ENCODE peak calls at places on chromosome 1, in six cellular contexts. One of them, this sample, is unnamed.

GRCh38 chr1:47951545-47952235 is 45.5 kb downstream of the TRABD2B start:
- DNase-seq in CD8-positive, alpha-beta T cell: no peak
- DNase-seq in uterus: no peak
- DNase-seq in breast epithelium: no peak
- DNase-seq in body of pancreas: no peak
- DNase-seq in HCT116: no peak
- DNase-seq in this sample: no peak

GRCh38 chr1:192904438-192904895 is 95.6 kb downstream of the RGS2 start:
- DNase-seq in CD8-positive, alpha-beta T cell: no peak
- DNase-seq in uterus: no peak
- DNase-seq in breast epithelium: no peak
- DNase-seq in body of pancreas: peak; percentile 87
- DNase-seq in HCT116: no peak
- DNase-seq in this sample: no peak

GRCh38 chr1:60274422-60275419 is 201.2 kb upstream of the C1orf87 start:
- DNase-seq in CD8-positive, alpha-beta T cell: no peak
- DNase-seq in uterus: no peak
- DNase-seq in breast epithelium: no peak
- DNase-seq in body of pancreas: peak; percentile 11
- DNase-seq in HCT116: no peak
- DNase-seq in this sample: no peak

GRCh38 chr1:178055779-178056471 is 38.0 kb upstream of the RASAL2 start:
- DNase-seq in CD8-positive, alpha-beta T cell: no peak
- DNase-seq in uterus: no peak
- DNase-seq in breast epithelium: no peak
- DNase-seq in body of pancreas: no peak
- DNase-seq in HCT116: peak; percentile 37
- DNase-seq in this sample: no peak

GRCh38 chr1:55311057-55311631 is 96.0 kb upstream of the USP24 start:
- DNase-seq in CD8-positive, alpha-beta T cell: no peak
- DNase-seq in uterus: no peak
- DNase-seq in breast epithelium: no peak
- DNase-seq in body of pancreas: no peak
- DNase-seq in HCT116: no peak
- DNase-seq in this sample: no peak

GRCh38 chr1:17089496-17089895 is 29.8 kb downstream of the PADI2 start:
- DNase-seq in CD8-positive, alpha-beta T cell: no peak
- DNase-seq in uterus: no peak
- DNase-seq in breast epithelium: no peak
- DNase-seq in body of pancreas: no peak
- DNase-seq in HCT116: no peak
- DNase-seq in this sample: no peak

GRCh38 chr1:39540504-39541031 is 36.0 kb downstream of the PABPC4 start:
- DNase-seq in CD8-positive, alpha-beta T cell: no peak
- DNase-seq in uterus: peak; percentile 82
- DNase-seq in breast epithelium: no peak
- DNase-seq in body of pancreas: peak; percentile 83
- DNase-seq in HCT116: no peak
- DNase-seq in this sample: peak; percentile 79

GRCh38 chr1:24236170-24237045 is 49.3 kb upstream of the IFNLR1 start:
- DNase-seq in CD8-positive, alpha-beta T cell: no peak
- DNase-seq in uterus: peak; percentile 72
- DNase-seq in breast epithelium: no peak
- DNase-seq in body of pancreas: peak; percentile 9
- DNase-seq in HCT116: peak; percentile 15
- DNase-seq in this sample: no peak

GRCh38 chr1:227447531-227447990 is 115.8 kb upstream of the ZNF678 start:
- DNase-seq in CD8-positive, alpha-beta T cell: no peak
- DNase-seq in uterus: no peak
- DNase-seq in breast epithelium: no peak
- DNase-seq in body of pancreas: peak; percentile 43
- DNase-seq in HCT116: no peak
- DNase-seq in this sample: peak; percentile 66

GRCh38 chr1:119409731-119410130 is 5.2 kb upstream of the HSD3B2 start:
- DNase-seq in CD8-positive, alpha-beta T cell: no peak
- DNase-seq in uterus: no peak
- DNase-seq in breast epithelium: no peak
- DNase-seq in body of pancreas: no peak
- DNase-seq in HCT116: no peak
- DNase-seq in this sample: no peak

GRCh38 chr1:217389895-217390294 is 241.0 kb downstream of the GPATCH2 start:
- DNase-seq in CD8-positive, alpha-beta T cell: no peak
- DNase-seq in uterus: no peak
- DNase-seq in breast epithelium: no peak
- DNase-seq in body of pancreas: no peak
- DNase-seq in HCT116: no peak
- DNase-seq in this sample: no peak

GRCh38 chr1:116853680-116854191 is 56.0 kb upstream of the PTGFRN start:
- DNase-seq in CD8-positive, alpha-beta T cell: no peak
- DNase-seq in uterus: peak; percentile 34
- DNase-seq in breast epithelium: no peak
- DNase-seq in body of pancreas: peak; percentile 78
- DNase-seq in HCT116: peak; percentile 42
- DNase-seq in this sample: no peak

GRCh38 chr1:236156512-236157208 is 14.3 kb downstream of the GPR137B start:
- DNase-seq in CD8-positive, alpha-beta T cell: peak; percentile 11
- DNase-seq in uterus: no peak
- DNase-seq in breast epithelium: no peak
- DNase-seq in body of pancreas: peak; percentile 68
- DNase-seq in HCT116: no peak
- DNase-seq in this sample: no peak

GRCh38 chr1:38305666-38306065 is 259.1 kb upstream of the POU3F1 start:
- DNase-seq in CD8-positive, alpha-beta T cell: no peak
- DNase-seq in uterus: no peak
- DNase-seq in breast epithelium: no peak
- DNase-seq in body of pancreas: no peak
- DNase-seq in HCT116: no peak
- DNase-seq in this sample: no peak

GRCh38 chr1:103582493-103582892 is 11.1 kb downstream of the AMY2B start:
- DNase-seq in CD8-positive, alpha-beta T cell: no peak
- DNase-seq in uterus: no peak
- DNase-seq in breast epithelium: no peak
- DNase-seq in body of pancreas: no peak
- DNase-seq in HCT116: no peak
- DNase-seq in this sample: no peak

GRCh38 chr1:205286335-205286950 is 35.1 kb downstream of the NUAK2 start:
- DNase-seq in CD8-positive, alpha-beta T cell: peak; percentile 62
- DNase-seq in uterus: no peak
- DNase-seq in breast epithelium: no peak
- DNase-seq in body of pancreas: no peak
- DNase-seq in HCT116: no peak
- DNase-seq in this sample: no peak

GRCh38 chr1:12665511-12665910 is 21.6 kb downstream of the AADACL4 start:
- DNase-seq in CD8-positive, alpha-beta T cell: no peak
- DNase-seq in uterus: no peak
- DNase-seq in breast epithelium: no peak
- DNase-seq in body of pancreas: no peak
- DNase-seq in HCT116: no peak
- DNase-seq in this sample: no peak

DNA sequence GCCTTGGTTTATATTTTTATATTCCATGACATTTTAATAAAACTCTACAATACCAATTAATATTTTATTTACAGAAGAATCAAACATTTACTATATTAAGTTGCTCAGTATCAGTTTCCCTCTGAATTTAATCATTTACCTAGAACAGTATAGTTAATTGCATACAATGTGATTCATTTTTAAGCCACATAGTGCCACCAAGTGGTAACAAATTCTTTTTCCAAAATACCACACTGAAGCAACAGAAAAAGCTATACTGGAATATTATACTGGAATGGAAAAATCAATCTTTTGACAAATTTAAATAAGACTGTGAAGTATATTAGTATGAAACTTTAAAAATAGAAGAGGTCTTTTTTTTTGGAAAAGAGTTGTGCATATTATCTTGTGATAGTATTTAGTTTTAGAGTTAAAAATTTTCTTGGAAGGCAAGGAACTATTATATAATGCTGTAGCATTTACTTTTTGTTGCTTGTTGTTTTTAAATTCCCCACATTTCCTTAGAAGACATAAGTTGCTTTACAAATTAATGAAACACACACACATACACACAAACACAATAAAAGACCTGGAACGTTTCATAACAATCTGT is 57.3 kb downstream of the ZNF644 start:
- DNase-seq in CD8-positive, alpha-beta T cell: no peak
- DNase-seq in uterus: no peak
- DNase-seq in breast epithelium: no peak
- DNase-seq in body of pancreas: no peak
- DNase-seq in HCT116: peak; percentile 13
- DNase-seq in this sample: no peak
- TF ChIP-seq CTCF in CD8-positive, alpha-beta T cell: no peak
- TF ChIP-seq CTCF in uterus: no peak
- TF ChIP-seq CTCF in breast epithelium: no peak
- TF ChIP-seq CTCF in body of pancreas: peak; percentile 50
- TF ChIP-seq CTCF in HCT116: peak; percentile 42
- TF ChIP-seq CTCF in this sample: peak; percentile 51

GRCh38 chr1:218459450-218459849 is 114.3 kb downstream of the TGFB2 start:
- DNase-seq in CD8-positive, alpha-beta T cell: no peak
- DNase-seq in uterus: no peak
- DNase-seq in breast epithelium: peak; percentile 71
- DNase-seq in body of pancreas: no peak
- DNase-seq in HCT116: no peak
- DNase-seq in this sample: no peak
- H3K4me1 ChIP-seq in CD8-positive, alpha-beta T cell: no peaks in the 10 kb centered on the region
- H3K4me1 ChIP-seq in uterus: peaks cover 8% of the 10 kb centered on the region
- H3K4me1 ChIP-seq in breast epithelium: no peaks in the 10 kb centered on the region
- H3K4me1 ChIP-seq in body of pancreas: peaks cover 3% of the 10 kb centered on the region
- H3K4me1 ChIP-seq in HCT116: peaks cover 35% of the 10 kb centered on the region
- H3K4me1 ChIP-seq in this sample: peaks cover 47% of the 10 kb centered on the region

DNA sequence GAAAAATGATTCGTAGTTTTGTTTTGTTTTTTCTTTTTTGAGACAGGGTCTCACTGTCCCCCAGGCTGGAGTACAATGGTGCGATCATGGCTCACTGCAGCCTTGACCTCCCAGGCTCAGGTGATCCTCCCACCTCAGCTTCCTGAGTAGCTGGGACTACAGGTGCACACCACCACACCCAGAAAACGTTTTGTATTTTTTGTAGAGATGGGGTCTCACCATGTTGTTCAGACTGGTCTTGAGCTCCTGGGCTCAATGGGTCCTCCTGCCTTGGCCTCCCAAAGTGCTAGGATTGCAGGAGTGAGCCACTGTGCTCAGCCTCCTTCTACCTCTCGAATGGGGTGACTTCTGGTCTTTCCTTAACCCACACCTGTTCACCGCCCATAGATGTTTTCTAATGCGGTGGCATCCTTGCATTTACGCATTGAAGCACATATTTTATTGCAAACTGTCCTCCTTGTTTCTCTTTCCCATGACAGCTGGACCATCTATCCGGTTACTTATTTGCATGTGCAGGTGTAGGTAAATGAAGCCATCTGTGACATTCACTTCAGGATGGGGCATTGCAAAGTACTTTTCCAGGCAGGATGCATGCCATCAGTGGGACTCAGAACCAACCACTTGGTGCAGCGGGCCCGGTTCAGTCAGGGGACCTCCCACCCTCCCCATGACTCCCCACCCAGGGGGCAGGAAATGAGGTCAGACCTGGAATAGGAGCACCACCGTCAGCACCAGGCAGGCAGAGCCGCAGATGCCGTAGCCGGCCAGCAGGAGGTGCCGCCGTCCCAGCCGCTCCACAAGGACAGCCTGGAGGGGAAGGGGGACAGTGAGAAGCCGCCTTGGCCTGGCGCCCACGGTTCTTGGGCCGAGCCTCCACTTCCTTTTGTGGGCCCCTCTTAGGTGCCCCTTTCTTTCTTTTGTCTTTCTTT is 16.5 kb downstream of the SLC2A7 start:
- DNase-seq in CD8-positive, alpha-beta T cell: no peak
- DNase-seq in uterus: no peak
- DNase-seq in breast epithelium: no peak
- DNase-seq in body of pancreas: no peak
- DNase-seq in HCT116: no peak
- DNase-seq in this sample: no peak
- TF ChIP-seq CTCF in CD8-positive, alpha-beta T cell: no peak
- TF ChIP-seq CTCF in uterus: peak; percentile 31
- TF ChIP-seq CTCF in breast epithelium: no peak
- TF ChIP-seq CTCF in body of pancreas: peak; percentile 21
- TF ChIP-seq CTCF in HCT116: peak; percentile 32
- TF ChIP-seq CTCF in this sample: peak; percentile 36

DNA sequence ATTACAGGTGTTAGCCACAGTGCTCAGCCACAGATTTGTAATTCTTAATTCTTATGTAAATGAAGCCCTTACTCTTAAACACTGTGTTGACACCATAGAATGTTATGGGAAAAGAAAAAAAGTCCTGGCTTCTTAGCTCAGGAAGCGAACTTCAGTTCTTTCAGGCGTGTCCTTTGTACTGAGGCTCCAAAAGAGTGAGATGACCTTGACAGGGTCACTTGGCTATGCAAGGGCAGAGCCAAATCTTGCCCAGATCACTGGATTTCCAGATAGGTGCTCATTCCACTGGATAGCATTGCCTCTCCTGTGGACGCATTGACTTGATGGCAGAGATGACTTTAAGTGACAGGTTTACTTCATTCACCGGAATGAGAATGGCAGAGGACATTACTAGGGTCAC is 4.8 kb downstream of the NFYC start:
- DNase-seq in CD8-positive, alpha-beta T cell: no peak
- DNase-seq in uterus: no peak
- DNase-seq in breast epithelium: no peak
- DNase-seq in body of pancreas: no peak
- DNase-seq in HCT116: no peak
- DNase-seq in this sample: no peak
- H3K4me1 ChIP-seq in CD8-positive, alpha-beta T cell: peaks cover 30% of the 10 kb centered on the region
- H3K4me1 ChIP-seq in uterus: peaks cover 7% of the 10 kb centered on the region
- H3K4me1 ChIP-seq in breast epithelium: peaks cover 8% of the 10 kb centered on the region
- H3K4me1 ChIP-seq in body of pancreas: peaks cover 43% of the 10 kb centered on the region
- H3K4me1 ChIP-seq in HCT116: peaks cover 22% of the 10 kb centered on the region
- H3K4me1 ChIP-seq in this sample: peaks cover 37% of the 10 kb centered on the region

GRCh38 chr1:21046132-21046531 is 130.6 kb downstream of the EIF4G3 start:
- DNase-seq in CD8-positive, alpha-beta T cell: no peak
- DNase-seq in uterus: no peak
- DNase-seq in breast epithelium: no peak
- DNase-seq in body of pancreas: no peak
- DNase-seq in HCT116: no peak
- DNase-seq in this sample: no peak

GRCh38 chr1:21045351-21045750 is 131.3 kb downstream of the EIF4G3 start:
- DNase-seq in CD8-positive, alpha-beta T cell: no peak
- DNase-seq in uterus: no peak
- DNase-seq in breast epithelium: no peak
- DNase-seq in body of pancreas: no peak
- DNase-seq in HCT116: no peak
- DNase-seq in this sample: no peak

GRCh38 chr1:21050031-21050430 is 126.7 kb downstream of the EIF4G3 start:
- DNase-seq in CD8-positive, alpha-beta T cell: no peak
- DNase-seq in uterus: no peak
- DNase-seq in breast epithelium: no peak
- DNase-seq in body of pancreas: no peak
- DNase-seq in HCT116: no peak
- DNase-seq in this sample: no peak

GRCh38 chr1:21051177-21051576 is 125.5 kb downstream of the EIF4G3 start:
- DNase-seq in CD8-positive, alpha-beta T cell: no peak
- DNase-seq in uterus: no peak
- DNase-seq in breast epithelium: no peak
- DNase-seq in body of pancreas: no peak
- DNase-seq in HCT116: no peak
- DNase-seq in this sample: no peak

DNA sequence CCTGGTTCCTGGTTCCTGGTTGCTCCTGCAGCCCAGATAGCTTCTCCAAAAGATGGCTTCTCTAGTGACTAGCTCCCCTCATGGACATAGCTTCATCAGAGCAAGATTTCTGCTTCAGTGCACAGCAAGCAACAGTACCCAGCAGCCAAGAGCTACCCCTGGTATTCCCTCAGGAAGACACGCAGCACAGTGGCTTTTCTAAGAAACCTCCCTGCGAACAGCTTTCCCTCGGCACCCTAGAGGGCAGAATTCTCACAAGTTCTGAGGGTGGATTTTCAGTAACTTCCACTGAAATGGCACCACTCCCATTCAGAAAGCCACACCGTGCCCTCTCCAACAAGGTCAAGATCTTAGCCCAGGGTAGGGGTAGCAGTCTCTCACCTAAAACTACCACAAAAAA is 128.2 kb downstream of the EIF4G3 start:
- DNase-seq in CD8-positive, alpha-beta T cell: no peak
- DNase-seq in uterus: no peak
- DNase-seq in breast epithelium: no peak
- DNase-seq in body of pancreas: no peak
- DNase-seq in HCT116: no peak
- DNase-seq in this sample: no peak
- TF ChIP-seq CTCF in CD8-positive, alpha-beta T cell: no peak
- TF ChIP-seq CTCF in uterus: no peak
- TF ChIP-seq CTCF in breast epithelium: no peak
- TF ChIP-seq CTCF in body of pancreas: no peak
- TF ChIP-seq CTCF in HCT116: no peak
- TF ChIP-seq CTCF in this sample: no peak